ENCODE peak calls at places on chromosomes 2 and 18, in seven cellular contexts. A, B, S, T, M, D and Q are unnamed samples.

GRCh38 chr2:215828528-215829184 is 184.7 kb downstream of the MREG start:
- DNase-seq in A (peak; percentile 79), B (peak; percentile 88), S (peak; percentile 61), T (no peak), M (peak; percentile 30), D (no peak), Q (peak; percentile 36)

GRCh38 chr18:37330173-37330572 is 235.4 kb downstream of the CELF4 start:
- DNase-seq in A (no peak), B (no peak), S (no peak), T (no peak), M (no peak), D (no peak), Q (no peak)

GRCh38 chr2:162301151-162301804 is 17.2 kb downstream of the IFIH1 start:
- DNase-seq in A (peak; percentile 74), B (peak; percentile 76), S (peak; percentile 61), T (peak; percentile 27), M (peak; percentile 47), D (peak; percentile 24), Q (peak; percentile 56)

GRCh38 chr2:35783723-35784122 is 571.9 kb upstream of the CRIM1 start:
- DNase-seq in A (no peak), B (peak; percentile 1), S (no peak), T (no peak), M (no peak), D (no peak), Q (no peak)

GRCh38 chr2:19312949-19313348 is 45.5 kb downstream of the OSR1 start:
- DNase-seq in A (peak; percentile 33), B (peak; percentile 71), S (peak; percentile 54), T (no peak), M (no peak), D (no peak), Q (no peak)

GRCh38 chr18:66280470-66280869 is 323.4 kb downstream of the CDH19 start:
- DNase-seq in A (no peak), B (no peak), S (no peak), T (no peak), M (no peak), D (no peak), Q (no peak)

GRCh38 chr2:85440736-85441135 is 22.2 kb downstream of the SH2D6 start:
- DNase-seq in A (no peak), B (no peak), S (no peak), T (no peak), M (no peak), D (no peak), Q (no peak)

GRCh38 chr2:6791682-6792081 is 74.0 kb downstream of the CMPK2 start:
- DNase-seq in A (no peak), B (no peak), S (no peak), T (no peak), M (no peak), D (no peak), Q (no peak)

GRCh38 chr2:162022290-162022945 is 51.6 kb downstream of the DPP4 start:
- DNase-seq in A (no peak), B (peak; percentile 61), S (peak; percentile 30), T (no peak), M (no peak), D (no peak), Q (no peak)

GRCh38 chr2:232919151-232919550 is 49.1 kb downstream of the SNORC start:
- DNase-seq in A (no peak), B (no peak), S (no peak), T (no peak), M (no peak), D (no peak), Q (no peak)

GRCh38 chr2:74513605-74514367 is 464 bp upstream of the TLX2 start:
- DNase-seq in A (peak; percentile 54), B (no peak), S (peak; percentile 19), T (no peak), M (no peak), D (no peak), Q (peak; percentile 26)

GRCh38 chr2:85134255-85135065 is 1.3 kb downstream of the TCF7L1 start:
- DNase-seq in A (peak; percentile 66), B (peak; percentile 64), S (peak; percentile 77), T (no peak), M (peak; percentile 51), D (no peak), Q (no peak)

GRCh38 chr18:74512321-74513053 is 16.3 kb downstream of the CNDP2 start:
- DNase-seq in A (no peak), B (no peak), S (no peak), T (no peak), M (no peak), D (no peak), Q (no peak)

GRCh38 chr2:850429-850828 is 100.2 kb upstream of the SNTG2 start:
- DNase-seq in A (no peak), B (no peak), S (no peak), T (no peak), M (no peak), D (no peak), Q (no peak)

GRCh38 chr2:174603280-174603679 is 5.7 kb upstream of the WIPF1 start:
- DNase-seq in A (peak; percentile 66), B (peak; percentile 59), S (peak; percentile 68), T (no peak), M (no peak), D (no peak), Q (peak; percentile 51)

GRCh38 chr2:62787381-62787780 is 81.9 kb downstream of the EHBP1 start:
- DNase-seq in A (peak; percentile 42), B (peak; percentile 56), S (peak; percentile 16), T (no peak), M (no peak), D (no peak), Q (no peak)

GRCh38 chr2:217743980-217744761 is 258.6 kb downstream of the TNS1 start:
- DNase-seq in A (no peak), B (no peak), S (peak; percentile 24), T (no peak), M (no peak), D (no peak), Q (no peak)

GRCh38 chr2:141767051-141767450 is 363.8 kb downstream of the LRP1B start:
- DNase-seq in A (no peak), B (peak; percentile 77), S (no peak), T (peak; percentile 44), M (no peak), D (no peak), Q (no peak)

GRCh38 chr2:68739261-68740183 is 4.9 kb downstream of the ARHGAP25 start:
- DNase-seq in A (no peak), B (no peak), S (no peak), T (no peak), M (no peak), D (no peak), Q (peak; percentile 5)

GRCh38 chr18:31619291-31619690 is 27.6 kb downstream of the TTR start:
- DNase-seq in A (no peak), B (no peak), S (no peak), T (no peak), M (no peak), D (no peak), Q (no peak)

GRCh38 chr18:40382191-40382590 is 1572.8 kb upstream of the PIK3C3 start:
- DNase-seq in A (no peak), B (peak; percentile 2), S (no peak), T (no peak), M (no peak), D (no peak), Q (no peak)

GRCh38 chr18:32767400-32767799 is 5.4 kb downstream of the KLHL14 start:
- DNase-seq in A (no peak), B (no peak), S (no peak), T (no peak), M (no peak), D (no peak), Q (no peak)

GRCh38 chr2:223943561-223944008 is 1.6 kb downstream of the WDFY1 start:
- DNase-seq in A (no peak), B (peak; percentile 59), S (peak; percentile 59), T (peak; percentile 8), M (no peak), D (no peak), Q (no peak)

GRCh38 chr2:188695953-188696352 is 278.2 kb upstream of the COL3A1 start:
- DNase-seq in A (no peak), B (peak; percentile 96), S (peak; percentile 50), T (no peak), M (no peak), D (no peak), Q (no peak)